ENCODE peak calls at places on chromosomes 4 and X, in six cellular contexts. One of them, this sample, is unnamed.
A peak's percentile ranks its signal among the peaks of the same experiment; 100 is the strongest.

GRCh38 chrX:150616863-150617198 is 48.4 kb downstream of the MTM1 start:
- DNase-seq in KBM-7: no peak
- DNase-seq in cardiac fibroblast: no peak
- DNase-seq in astrocyte of the spinal cord: peak; percentile 20
- DNase-seq in AG04450: no peak
- DNase-seq in iris pigment epithelial cell: peak; percentile 16
- DNase-seq in this sample: no peak

GRCh38 chr4:11724731-11725130 is 296.0 kb upstream of the HS3ST1 start:
- DNase-seq in KBM-7: no peak
- DNase-seq in cardiac fibroblast: peak; percentile 41
- DNase-seq in astrocyte of the spinal cord: peak; percentile 68
- DNase-seq in AG04450: no peak
- DNase-seq in iris pigment epithelial cell: peak; percentile 36
- DNase-seq in this sample: no peak

GRCh38 chr4:65654976-65655375 is 15.3 kb downstream of the EPHA5 start:
- DNase-seq in KBM-7: no peak
- DNase-seq in cardiac fibroblast: no peak
- DNase-seq in astrocyte of the spinal cord: no peak
- DNase-seq in AG04450: no peak
- DNase-seq in iris pigment epithelial cell: no peak
- DNase-seq in this sample: no peak

GRCh38 chr4:1684756-1685603 is 867 bp upstream of the FAM53A start:
- DNase-seq in KBM-7: no peak
- DNase-seq in cardiac fibroblast: no peak
- DNase-seq in astrocyte of the spinal cord: no peak
- DNase-seq in AG04450: no peak
- DNase-seq in iris pigment epithelial cell: no peak
- DNase-seq in this sample: no peak

GRCh38 chr4:3387154-3387942 is 54.4 kb upstream of the HGFAC start:
- DNase-seq in KBM-7: no peak
- DNase-seq in cardiac fibroblast: no peak
- DNase-seq in astrocyte of the spinal cord: no peak
- DNase-seq in AG04450: no peak
- DNase-seq in iris pigment epithelial cell: no peak
- DNase-seq in this sample: no peak

GRCh38 chr4:54230479-54231418 is 1.7 kb downstream of the PDGFRA start:
- DNase-seq in KBM-7: no peak
- DNase-seq in cardiac fibroblast: peak; percentile 83
- DNase-seq in astrocyte of the spinal cord: peak; percentile 53
- DNase-seq in AG04450: no peak
- DNase-seq in iris pigment epithelial cell: peak; percentile 61
- DNase-seq in this sample: no peak

GRCh38 chrX:77502951-77503525 is 55.8 kb downstream of the FGF16 start:
- DNase-seq in KBM-7: peak; percentile 3
- DNase-seq in cardiac fibroblast: no peak
- DNase-seq in astrocyte of the spinal cord: no peak
- DNase-seq in AG04450: no peak
- DNase-seq in iris pigment epithelial cell: no peak
- DNase-seq in this sample: peak; percentile 47

GRCh38 chrX:119503484-119503861 is 35.2 kb downstream of the SLC25A5 start:
- DNase-seq in KBM-7: no peak
- DNase-seq in cardiac fibroblast: peak; percentile 91
- DNase-seq in astrocyte of the spinal cord: peak; percentile 88
- DNase-seq in AG04450: no peak
- DNase-seq in iris pigment epithelial cell: peak; percentile 79
- DNase-seq in this sample: no peak

GRCh38 chrX:118633530-118633929 is 93.9 kb upstream of the IL13RA1 start:
- DNase-seq in KBM-7: peak; percentile 7
- DNase-seq in cardiac fibroblast: no peak
- DNase-seq in astrocyte of the spinal cord: no peak
- DNase-seq in AG04450: no peak
- DNase-seq in iris pigment epithelial cell: no peak
- DNase-seq in this sample: peak; percentile 48

GRCh38 chr4:124939908-124940307 is 227.4 kb upstream of the ANKRD50 start:
- DNase-seq in KBM-7: no peak
- DNase-seq in cardiac fibroblast: no peak
- DNase-seq in astrocyte of the spinal cord: no peak
- DNase-seq in AG04450: no peak
- DNase-seq in iris pigment epithelial cell: no peak
- DNase-seq in this sample: no peak

GRCh38 chr4:54255881-54256280 is 26.8 kb downstream of the PDGFRA start:
- DNase-seq in KBM-7: no peak
- DNase-seq in cardiac fibroblast: peak; percentile 76
- DNase-seq in astrocyte of the spinal cord: no peak
- DNase-seq in AG04450: no peak
- DNase-seq in iris pigment epithelial cell: peak; percentile 43
- DNase-seq in this sample: no peak

GRCh38 chr4:113684534-113685091 is 76.9 kb downstream of the CAMK2D start:
- DNase-seq in KBM-7: no peak
- DNase-seq in cardiac fibroblast: peak; percentile 58
- DNase-seq in astrocyte of the spinal cord: peak; percentile 79
- DNase-seq in AG04450: no peak
- DNase-seq in iris pigment epithelial cell: peak; percentile 61
- DNase-seq in this sample: peak; percentile 4

GRCh38 chrX:101025126-101025525 is 26.8 kb downstream of the TRMT2B start:
- DNase-seq in KBM-7: no peak
- DNase-seq in cardiac fibroblast: no peak
- DNase-seq in astrocyte of the spinal cord: no peak
- DNase-seq in AG04450: no peak
- DNase-seq in iris pigment epithelial cell: peak; percentile 32
- DNase-seq in this sample: no peak

GRCh38 chrX:149877636-149878035 is 3.3 kb upstream of the MAGEA8 start:
- DNase-seq in KBM-7: no peak
- DNase-seq in cardiac fibroblast: no peak
- DNase-seq in astrocyte of the spinal cord: no peak
- DNase-seq in AG04450: no peak
- DNase-seq in iris pigment epithelial cell: peak; percentile 10
- DNase-seq in this sample: no peak

GRCh38 chrX:46325312-46325877 is 219.8 kb downstream of the ZNF674 start:
- DNase-seq in KBM-7: no peak
- DNase-seq in cardiac fibroblast: peak; percentile 68
- DNase-seq in astrocyte of the spinal cord: peak; percentile 77
- DNase-seq in AG04450: peak; percentile 1
- DNase-seq in iris pigment epithelial cell: peak; percentile 63
- DNase-seq in this sample: no peak